ENCODE peak calls at places on chromosomes 11 and 22, in five cellular contexts. One of them, this sample, is unnamed.

GRCh38 chr22:23683545-23683944 is 7.3 kb upstream of the RGL4 start:
- DNase-seq in heart right ventricle: no peak
- DNase-seq in fibroblast of the aortic adventitia: no peak
- DNase-seq in cardiac fibroblast: no peak
- DNase-seq in HFF-Myc: no peak
- DNase-seq in this sample: no peak

GRCh38 chr11:116420770-116421528 is 351.8 kb downstream of the BUD13 start:
- DNase-seq in heart right ventricle: no peak
- DNase-seq in fibroblast of the aortic adventitia: no peak
- DNase-seq in cardiac fibroblast: no peak
- DNase-seq in HFF-Myc: no peak
- DNase-seq in this sample: peak; percentile 11

GRCh38 chr22:43152001-43152354 is 619 bp downstream of the TSPO start:
- DNase-seq in heart right ventricle: no peak
- DNase-seq in fibroblast of the aortic adventitia: no peak
- DNase-seq in cardiac fibroblast: no peak
- DNase-seq in HFF-Myc: no peak
- DNase-seq in this sample: no peak

GRCh38 chr22:49934144-49934890 is 15.9 kb downstream of the CRELD2 start:
- DNase-seq in heart right ventricle: peak; percentile 69
- DNase-seq in fibroblast of the aortic adventitia: peak; percentile 32
- DNase-seq in cardiac fibroblast: peak; percentile 28
- DNase-seq in HFF-Myc: no peak
- DNase-seq in this sample: peak; percentile 69

GRCh38 chr22:48450188-48450825 is 1377.4 kb downstream of the BRD1 start:
- DNase-seq in heart right ventricle: no peak
- DNase-seq in fibroblast of the aortic adventitia: no peak
- DNase-seq in cardiac fibroblast: no peak
- DNase-seq in HFF-Myc: no peak
- DNase-seq in this sample: no peak

GRCh38 chr11:128620306-128621175 is 33.2 kb upstream of the ETS1 start:
- DNase-seq in heart right ventricle: no peak
- DNase-seq in fibroblast of the aortic adventitia: no peak
- DNase-seq in cardiac fibroblast: peak; percentile 53
- DNase-seq in HFF-Myc: no peak
- DNase-seq in this sample: no peak

GRCh38 chr11:94000641-94001040 is 20.5 kb upstream of the HEPHL1 start:
- DNase-seq in heart right ventricle: no peak
- DNase-seq in fibroblast of the aortic adventitia: peak; percentile 67
- DNase-seq in cardiac fibroblast: peak; percentile 61
- DNase-seq in HFF-Myc: no peak
- DNase-seq in this sample: peak; percentile 45

GRCh38 chr11:33015621-33016551 is at the start of gene DEPDC7:
- DNase-seq in heart right ventricle: peak; percentile 74
- DNase-seq in fibroblast of the aortic adventitia: peak; percentile 85
- DNase-seq in cardiac fibroblast: peak; percentile 88
- DNase-seq in HFF-Myc: peak; percentile 72
- DNase-seq in this sample: peak; percentile 84

GRCh38 chr11:92415246-92415645 is 190.6 kb downstream of the FAT3 start:
- DNase-seq in heart right ventricle: no peak
- DNase-seq in fibroblast of the aortic adventitia: peak; percentile 6
- DNase-seq in cardiac fibroblast: no peak
- DNase-seq in HFF-Myc: no peak
- DNase-seq in this sample: peak; percentile 15

GRCh38 chr11:65663634-65664200 is 1.0 kb upstream of the RELA start:
- DNase-seq in heart right ventricle: peak; percentile 84
- DNase-seq in fibroblast of the aortic adventitia: peak; percentile 81
- DNase-seq in cardiac fibroblast: peak; percentile 59
- DNase-seq in HFF-Myc: no peak
- DNase-seq in this sample: peak; percentile 78

GRCh38 chr22:30640361-30640760 is 4.8 kb downstream of the SLC35E4 start:
- DNase-seq in heart right ventricle: no peak
- DNase-seq in fibroblast of the aortic adventitia: no peak
- DNase-seq in cardiac fibroblast: no peak
- DNase-seq in HFF-Myc: no peak
- DNase-seq in this sample: no peak

GRCh38 chr11:102012946-102013345 is 34.3 kb upstream of the CFAP300 start:
- DNase-seq in heart right ventricle: no peak
- DNase-seq in fibroblast of the aortic adventitia: no peak
- DNase-seq in cardiac fibroblast: no peak
- DNase-seq in HFF-Myc: no peak
- DNase-seq in this sample: no peak

GRCh38 chr11:87263439-87263838 is 225.7 kb downstream of the TMEM135 start:
- DNase-seq in heart right ventricle: no peak
- DNase-seq in fibroblast of the aortic adventitia: no peak
- DNase-seq in cardiac fibroblast: no peak
- DNase-seq in HFF-Myc: no peak
- DNase-seq in this sample: no peak

GRCh38 chr11:58832246-58832645 is 12.3 kb downstream of the GLYATL2 start:
- DNase-seq in heart right ventricle: no peak
- DNase-seq in fibroblast of the aortic adventitia: peak; percentile 46
- DNase-seq in cardiac fibroblast: no peak
- DNase-seq in HFF-Myc: no peak
- DNase-seq in this sample: peak; percentile 19

GRCh38 chr11:11536650-11537049 is 85.2 kb downstream of the GALNT18 start:
- DNase-seq in heart right ventricle: no peak
- DNase-seq in fibroblast of the aortic adventitia: no peak
- DNase-seq in cardiac fibroblast: no peak
- DNase-seq in HFF-Myc: no peak
- DNase-seq in this sample: no peak

GRCh38 chr11:27347949-27348879 is 14.8 kb downstream of the CCDC34 start:
- DNase-seq in heart right ventricle: no peak
- DNase-seq in fibroblast of the aortic adventitia: no peak
- DNase-seq in cardiac fibroblast: no peak
- DNase-seq in HFF-Myc: no peak
- DNase-seq in this sample: no peak

GRCh38 chr11:132686827-132687370 is 845.4 kb downstream of the OPCML start:
- DNase-seq in heart right ventricle: peak; percentile 6
- DNase-seq in fibroblast of the aortic adventitia: no peak
- DNase-seq in cardiac fibroblast: peak; percentile 50
- DNase-seq in HFF-Myc: no peak
- DNase-seq in this sample: no peak

GRCh38 chr11:19359425-19360000 is 118.8 kb upstream of the E2F8 start:
- DNase-seq in heart right ventricle: no peak
- DNase-seq in fibroblast of the aortic adventitia: peak; percentile 65
- DNase-seq in cardiac fibroblast: peak; percentile 85
- DNase-seq in HFF-Myc: no peak
- DNase-seq in this sample: peak; percentile 47

GRCh38 chr22:36430863-36431262 is 43.1 kb upstream of the MYH9 start:
- DNase-seq in heart right ventricle: no peak
- DNase-seq in fibroblast of the aortic adventitia: no peak
- DNase-seq in cardiac fibroblast: peak; percentile 38
- DNase-seq in HFF-Myc: no peak
- DNase-seq in this sample: peak; percentile 34

GRCh38 chr11:96338910-96339703 is 3.9 kb downstream of the MAML2 start:
- DNase-seq in heart right ventricle: peak; percentile 40
- DNase-seq in fibroblast of the aortic adventitia: peak; percentile 87
- DNase-seq in cardiac fibroblast: peak; percentile 92
- DNase-seq in HFF-Myc: no peak
- DNase-seq in this sample: peak; percentile 78

GRCh38 chr11:29985248-29985647 is 31.6 kb downstream of the KCNA4 start:
- DNase-seq in heart right ventricle: peak; percentile 7
- DNase-seq in fibroblast of the aortic adventitia: no peak
- DNase-seq in cardiac fibroblast: no peak
- DNase-seq in HFF-Myc: no peak
- DNase-seq in this sample: no peak

GRCh38 chr11:133832096-133833081 is 12.9 kb downstream of the SPATA19 start:
- DNase-seq in heart right ventricle: no peak
- DNase-seq in fibroblast of the aortic adventitia: no peak
- DNase-seq in cardiac fibroblast: no peak
- DNase-seq in HFF-Myc: no peak
- DNase-seq in this sample: no peak

GRCh38 chr22:36587289-36588154 is 58.6 kb upstream of the EIF3D start:
- DNase-seq in heart right ventricle: no peak
- DNase-seq in fibroblast of the aortic adventitia: peak; percentile 60
- DNase-seq in cardiac fibroblast: peak; percentile 59
- DNase-seq in HFF-Myc: no peak
- DNase-seq in this sample: peak; percentile 71

GRCh38 chr11:78112588-78113275 is 26.7 kb downstream of the ALG8 start:
- DNase-seq in heart right ventricle: no peak
- DNase-seq in fibroblast of the aortic adventitia: no peak
- DNase-seq in cardiac fibroblast: no peak
- DNase-seq in HFF-Myc: no peak
- DNase-seq in this sample: no peak

GRCh38 chr11:45142241-45142885 is 4.1 kb upstream of the PRDM11 start:
- DNase-seq in heart right ventricle: no peak
- DNase-seq in fibroblast of the aortic adventitia: peak; percentile 17
- DNase-seq in cardiac fibroblast: peak; percentile 51
- DNase-seq in HFF-Myc: no peak
- DNase-seq in this sample: peak; percentile 73

GRCh38 chr11:118223576-118223975 is 1.2 kb downstream of the JAML start:
- DNase-seq in heart right ventricle: no peak
- DNase-seq in fibroblast of the aortic adventitia: no peak
- DNase-seq in cardiac fibroblast: no peak
- DNase-seq in HFF-Myc: no peak
- DNase-seq in this sample: no peak

GRCh38 chr11:118226781-118227180 is 2.0 kb upstream of the JAML start:
- DNase-seq in heart right ventricle: no peak
- DNase-seq in fibroblast of the aortic adventitia: no peak
- DNase-seq in cardiac fibroblast: no peak
- DNase-seq in HFF-Myc: no peak
- DNase-seq in this sample: no peak

GRCh38 chr11:118226294-118226693 is 1.5 kb upstream of the JAML start:
- DNase-seq in heart right ventricle: peak; percentile 14
- DNase-seq in fibroblast of the aortic adventitia: peak; percentile 4
- DNase-seq in cardiac fibroblast: no peak
- DNase-seq in HFF-Myc: no peak
- DNase-seq in this sample: peak; percentile 50

GRCh38 chr11:118223992-118224391 is 819 bp downstream of the JAML start:
- DNase-seq in heart right ventricle: no peak
- DNase-seq in fibroblast of the aortic adventitia: no peak
- DNase-seq in cardiac fibroblast: no peak
- DNase-seq in HFF-Myc: no peak
- DNase-seq in this sample: no peak

DNA sequence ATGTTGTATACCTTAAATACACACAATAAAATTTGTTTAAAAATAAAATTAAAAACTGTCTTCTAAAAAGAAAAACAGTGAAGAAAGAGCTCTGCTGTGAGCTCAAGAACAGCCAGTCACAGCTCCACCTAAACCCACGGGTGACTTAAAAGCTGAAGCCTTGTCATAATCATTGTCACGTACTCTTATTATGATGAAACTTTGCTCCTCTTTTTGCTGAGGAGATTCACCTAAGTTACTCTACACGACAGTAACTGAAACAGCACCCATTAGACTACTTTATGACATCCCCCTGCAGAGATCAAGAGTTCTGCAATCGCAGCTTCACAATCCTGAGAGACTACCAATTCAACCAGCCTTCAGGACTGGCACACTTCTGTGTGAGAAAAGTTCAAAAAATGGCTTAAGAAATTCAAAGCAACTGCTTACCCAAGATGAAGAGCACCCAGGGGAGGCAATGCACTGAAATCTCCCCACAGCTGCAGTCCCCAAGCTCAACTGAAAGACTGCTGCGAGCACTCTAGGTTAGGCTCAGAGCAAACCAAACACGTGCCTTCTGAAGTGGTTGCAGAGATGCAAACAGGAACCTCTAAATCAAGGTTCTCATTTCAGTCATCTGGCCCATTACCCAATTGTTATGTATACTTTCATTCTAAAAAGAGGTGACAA is at the start of gene JAML:
- DNase-seq in heart right ventricle: no peak
- DNase-seq in fibroblast of the aortic adventitia: no peak
- DNase-seq in cardiac fibroblast: no peak
- DNase-seq in HFF-Myc: no peak
- DNase-seq in this sample: no peak
- H3K4me3 ChIP-seq in heart right ventricle: no peak within 1 kb of the TSS
- H3K4me3 ChIP-seq in fibroblast of the aortic adventitia: no peak within 1 kb of the TSS
- H3K4me3 ChIP-seq in cardiac fibroblast: no peak within 1 kb of the TSS
- H3K4me3 ChIP-seq in HFF-Myc: no peak within 1 kb of the TSS
- H3K4me3 ChIP-seq in this sample: no peak within 1 kb of the TSS

GRCh38 chr11:117949062-117949461 is 19.9 kb upstream of the TMPRSS13 start:
- DNase-seq in heart right ventricle: no peak
- DNase-seq in fibroblast of the aortic adventitia: no peak
- DNase-seq in cardiac fibroblast: no peak
- DNase-seq in HFF-Myc: no peak
- DNase-seq in this sample: no peak

GRCh38 chr11:117946842-117947526 is 17.8 kb upstream of the TMPRSS13 start:
- DNase-seq in heart right ventricle: peak; percentile 92
- DNase-seq in fibroblast of the aortic adventitia: peak; percentile 93
- DNase-seq in cardiac fibroblast: peak; percentile 94
- DNase-seq in HFF-Myc: peak; percentile 90
- DNase-seq in this sample: peak; percentile 96

GRCh38 chr11:117953029-117953671 is 23.9 kb upstream of the TMPRSS13 start:
- DNase-seq in heart right ventricle: no peak
- DNase-seq in fibroblast of the aortic adventitia: no peak
- DNase-seq in cardiac fibroblast: no peak
- DNase-seq in HFF-Myc: no peak
- DNase-seq in this sample: no peak

GRCh38 chr11:117950999-117951961 is 22.1 kb upstream of the TMPRSS13 start:
- DNase-seq in heart right ventricle: no peak
- DNase-seq in fibroblast of the aortic adventitia: no peak
- DNase-seq in cardiac fibroblast: no peak
- DNase-seq in HFF-Myc: no peak
- DNase-seq in this sample: no peak

DNA sequence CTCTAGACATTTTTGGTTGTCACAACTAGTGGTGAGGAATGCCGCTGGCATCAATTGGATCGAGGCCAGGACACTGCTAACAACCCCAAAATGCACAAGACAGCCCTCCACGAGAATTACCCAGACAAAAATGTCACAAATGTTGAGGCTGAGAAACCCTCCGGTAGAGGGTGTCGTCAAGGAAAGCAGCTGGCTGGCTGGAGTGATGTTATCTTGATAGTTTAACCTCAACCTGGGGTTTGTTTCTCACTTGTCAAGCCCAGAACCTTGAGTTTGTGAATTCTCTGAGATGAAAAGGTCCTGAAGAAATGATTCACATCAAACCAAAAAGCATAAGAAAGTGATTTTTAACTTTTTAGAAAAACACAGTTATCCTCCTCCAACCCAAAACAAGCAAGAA is 21.1 kb upstream of the TMPRSS13 start:
- DNase-seq in heart right ventricle: no peak
- DNase-seq in fibroblast of the aortic adventitia: no peak
- DNase-seq in cardiac fibroblast: peak; percentile 5
- DNase-seq in HFF-Myc: no peak
- DNase-seq in this sample: no peak
- TF ChIP-seq CTCF in heart right ventricle: no peak
- TF ChIP-seq CTCF in fibroblast of the aortic adventitia: no peak
- TF ChIP-seq CTCF in cardiac fibroblast: no peak
- TF ChIP-seq CTCF in HFF-Myc: peak; percentile 8
- TF ChIP-seq CTCF in this sample: peak; percentile 13

GRCh38 chr11:693415-693831 is 1.6 kb downstream of the DEAF1 start:
- DNase-seq in heart right ventricle: no peak
- DNase-seq in fibroblast of the aortic adventitia: peak; percentile 33
- DNase-seq in cardiac fibroblast: peak; percentile 48
- DNase-seq in HFF-Myc: no peak
- DNase-seq in this sample: peak; percentile 31
- H3K4me3 ChIP-seq in heart right ventricle: peak overlapping the region; percentile 46
- H3K4me3 ChIP-seq in fibroblast of the aortic adventitia: peak overlapping the region; percentile 68
- H3K4me3 ChIP-seq in cardiac fibroblast: peak overlapping the region; percentile 80
- H3K4me3 ChIP-seq in HFF-Myc: peak overlapping the region; percentile 97
- H3K4me3 ChIP-seq in this sample: peak overlapping the region; percentile 35

GRCh38 chr11:60095477-60096120 is 7.1 kb downstream of the MS4A2 start:
- DNase-seq in heart right ventricle: no peak
- DNase-seq in fibroblast of the aortic adventitia: no peak
- DNase-seq in cardiac fibroblast: no peak
- DNase-seq in HFF-Myc: no peak
- DNase-seq in this sample: no peak

GRCh38 chr11:60098508-60098907 is 10.0 kb downstream of the MS4A2 start:
- DNase-seq in heart right ventricle: no peak
- DNase-seq in fibroblast of the aortic adventitia: no peak
- DNase-seq in cardiac fibroblast: no peak
- DNase-seq in HFF-Myc: no peak
- DNase-seq in this sample: no peak

GRCh38 chr11:60100511-60100910 is 12.0 kb downstream of the MS4A2 start:
- DNase-seq in heart right ventricle: no peak
- DNase-seq in fibroblast of the aortic adventitia: no peak
- DNase-seq in cardiac fibroblast: no peak
- DNase-seq in HFF-Myc: no peak
- DNase-seq in this sample: no peak
- TF ChIP-seq CTCF in heart right ventricle: no peak
- TF ChIP-seq CTCF in fibroblast of the aortic adventitia: no peak
- TF ChIP-seq CTCF in cardiac fibroblast: no peak
- TF ChIP-seq CTCF in HFF-Myc: no peak
- TF ChIP-seq CTCF in this sample: no peak

This sample was measured in fibroblast of mammary gland.